ENCODE peak calls at places on chromosomes 7 and 10, in nine cellular contexts. One of them, this sample, is unnamed. For H3K4me1, the result is how much of the 10 kb centered on the place peaks cover.

GRCh38 chr7:44259547-44260457 is 59.0 kb downstream of the YKT6 start:
- DNase-seq in tibial nerve: peak
- DNase-seq in sigmoid colon: peak
- DNase-seq in keratinocyte: peak
- DNase-seq in lung: peak
- DNase-seq in fibroblast of lung: peak
- DNase-seq in left ventricle myocardium inferior: peak
- DNase-seq in trophoblast cell: no peak
- DNase-seq in heart left ventricle: peak
- DNase-seq in this sample: peak

GRCh38 chr7:111750168-111750715 is 187.9 kb upstream of the IMMP2L start:
- DNase-seq in tibial nerve: no peak
- DNase-seq in sigmoid colon: no peak
- DNase-seq in keratinocyte: no peak
- DNase-seq in lung: no peak
- DNase-seq in fibroblast of lung: no peak
- DNase-seq in left ventricle myocardium inferior: no peak
- DNase-seq in trophoblast cell: no peak
- DNase-seq in heart left ventricle: no peak
- DNase-seq in this sample: no peak

GRCh38 chr10:110513949-110514348 is 16.2 kb downstream of the DUSP5 start:
- DNase-seq in tibial nerve: no peak
- DNase-seq in sigmoid colon: peak
- DNase-seq in keratinocyte: no peak
- DNase-seq in lung: no peak
- DNase-seq in fibroblast of lung: no peak
- DNase-seq in left ventricle myocardium inferior: no peak
- DNase-seq in trophoblast cell: no peak
- DNase-seq in heart left ventricle: no peak
- DNase-seq in this sample: peak

GRCh38 chr10:86707505-86707904 is 39.2 kb downstream of the LDB3 start:
- DNase-seq in tibial nerve: no peak
- DNase-seq in sigmoid colon: peak
- DNase-seq in keratinocyte: no peak
- DNase-seq in lung: no peak
- DNase-seq in fibroblast of lung: no peak
- DNase-seq in left ventricle myocardium inferior: no peak
- DNase-seq in trophoblast cell: no peak
- DNase-seq in heart left ventricle: no peak
- DNase-seq in this sample: peak

GRCh38 chr7:94303736-94304135 is 91.0 kb upstream of the COL1A2 start:
- DNase-seq in tibial nerve: peak
- DNase-seq in sigmoid colon: peak
- DNase-seq in keratinocyte: no peak
- DNase-seq in lung: no peak
- DNase-seq in fibroblast of lung: peak
- DNase-seq in left ventricle myocardium inferior: no peak
- DNase-seq in trophoblast cell: no peak
- DNase-seq in heart left ventricle: peak
- DNase-seq in this sample: no peak

GRCh38 chr7:76997381-76998262 is 34.5 kb downstream of the SPDYE17 start:
- DNase-seq in tibial nerve: no peak
- DNase-seq in sigmoid colon: peak
- DNase-seq in keratinocyte: no peak
- DNase-seq in lung: peak
- DNase-seq in fibroblast of lung: no peak
- DNase-seq in left ventricle myocardium inferior: no peak
- DNase-seq in trophoblast cell: no peak
- DNase-seq in heart left ventricle: no peak
- DNase-seq in this sample: no peak

GRCh38 chr7:129176853-129177369 is 11.5 kb upstream of the SMO start:
- DNase-seq in tibial nerve: no peak
- DNase-seq in sigmoid colon: no peak
- DNase-seq in keratinocyte: no peak
- DNase-seq in lung: no peak
- DNase-seq in fibroblast of lung: no peak
- DNase-seq in left ventricle myocardium inferior: no peak
- DNase-seq in trophoblast cell: no peak
- DNase-seq in heart left ventricle: no peak
- DNase-seq in this sample: no peak

GRCh38 chr10:15321431-15322321 is 49.4 kb downstream of the FAM171A1 start:
- DNase-seq in tibial nerve: no peak
- DNase-seq in sigmoid colon: no peak
- DNase-seq in keratinocyte: no peak
- DNase-seq in lung: no peak
- DNase-seq in fibroblast of lung: peak
- DNase-seq in left ventricle myocardium inferior: peak
- DNase-seq in trophoblast cell: no peak
- DNase-seq in heart left ventricle: peak
- DNase-seq in this sample: no peak

GRCh38 chr10:117537436-117537903 is 5.1 kb upstream of the EMX2 start:
- DNase-seq in tibial nerve: no peak
- DNase-seq in sigmoid colon: no peak
- DNase-seq in keratinocyte: no peak
- DNase-seq in lung: no peak
- DNase-seq in fibroblast of lung: no peak
- DNase-seq in left ventricle myocardium inferior: no peak
- DNase-seq in trophoblast cell: no peak
- DNase-seq in heart left ventricle: no peak
- DNase-seq in this sample: no peak

DNA sequence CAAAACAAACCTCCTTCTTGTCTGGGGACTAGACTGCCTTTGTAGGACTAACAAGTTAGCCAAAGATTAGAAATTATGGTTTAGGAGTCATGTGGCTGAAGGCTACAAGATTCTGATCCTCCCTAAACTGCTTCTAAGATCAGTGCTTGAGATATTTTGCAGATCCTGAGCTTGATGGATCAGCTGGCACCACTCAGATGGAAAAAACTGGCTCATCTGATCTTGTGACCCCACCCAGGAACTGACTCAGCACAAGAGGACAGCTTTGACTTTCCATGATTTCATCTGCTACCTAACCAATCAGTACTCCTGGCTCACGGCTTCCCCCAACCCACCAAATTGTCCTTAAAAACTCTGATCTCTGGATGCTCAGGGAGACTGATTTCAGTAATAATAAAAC is 271.5 kb upstream of the TAC1 start:
- DNase-seq in tibial nerve: no peak
- DNase-seq in sigmoid colon: no peak
- DNase-seq in keratinocyte: no peak
- DNase-seq in lung: no peak
- DNase-seq in fibroblast of lung: no peak
- DNase-seq in left ventricle myocardium inferior: no peak
- DNase-seq in trophoblast cell: no peak
- DNase-seq in heart left ventricle: no peak
- DNase-seq in this sample: no peak
- H3K27ac ChIP-seq in tibial nerve: no peak
- H3K27ac ChIP-seq in sigmoid colon: no peak
- H3K27ac ChIP-seq in keratinocyte: no peak
- H3K27ac ChIP-seq in lung: no peak
- H3K27ac ChIP-seq in fibroblast of lung: no peak
- H3K27ac ChIP-seq in left ventricle myocardium inferior: no peak
- H3K27ac ChIP-seq in trophoblast cell: no peak
- H3K27ac ChIP-seq in heart left ventricle: no peak
- H3K27ac ChIP-seq in this sample: no peak

DNA sequence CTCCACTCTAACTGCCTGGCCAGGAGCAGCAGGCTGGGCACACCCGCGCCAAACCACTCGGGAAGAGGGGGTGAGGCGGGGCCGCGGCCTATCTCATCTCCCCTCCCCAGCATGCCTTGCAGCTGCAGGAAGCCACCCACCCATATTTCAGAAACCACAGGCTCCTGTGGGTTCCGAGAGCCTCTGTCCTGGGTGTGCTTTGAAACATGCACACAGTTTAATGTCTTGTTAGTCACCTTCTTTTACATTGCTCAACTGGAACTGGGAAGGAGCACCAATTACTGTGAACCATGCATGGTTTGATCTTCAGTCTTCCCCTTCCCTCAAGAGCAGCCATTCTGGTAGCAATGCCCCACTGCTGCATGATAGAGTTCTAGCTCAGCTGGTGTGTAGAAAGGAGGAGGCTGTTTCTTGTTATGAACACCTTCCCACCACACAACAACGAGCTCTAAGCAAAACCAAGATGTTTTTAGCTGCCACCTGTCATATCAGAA is 37.6 kb upstream of the IKZF1 start:
- DNase-seq in tibial nerve: no peak
- DNase-seq in sigmoid colon: no peak
- DNase-seq in keratinocyte: no peak
- DNase-seq in lung: no peak
- DNase-seq in fibroblast of lung: no peak
- DNase-seq in left ventricle myocardium inferior: peak
- DNase-seq in trophoblast cell: no peak
- DNase-seq in heart left ventricle: peak
- DNase-seq in this sample: no peak
- H3K4me3 ChIP-seq in tibial nerve: no peak
- H3K4me3 ChIP-seq in sigmoid colon: no peak
- H3K4me3 ChIP-seq in keratinocyte: no peak
- H3K4me3 ChIP-seq in lung: no peak
- H3K4me3 ChIP-seq in fibroblast of lung: no peak
- H3K4me3 ChIP-seq in left ventricle myocardium inferior: no peak
- H3K4me3 ChIP-seq in trophoblast cell: no peak
- H3K4me3 ChIP-seq in heart left ventricle: no peak
- H3K4me3 ChIP-seq in this sample: no peak

GRCh38 chr7:99141334-99141733 is 2.6 kb downstream of the SMURF1 start:
- DNase-seq in tibial nerve: no peak
- DNase-seq in sigmoid colon: no peak
- DNase-seq in keratinocyte: no peak
- DNase-seq in lung: no peak
- DNase-seq in fibroblast of lung: no peak
- DNase-seq in left ventricle myocardium inferior: no peak
- DNase-seq in trophoblast cell: no peak
- DNase-seq in heart left ventricle: no peak
- DNase-seq in this sample: no peak
- H3K4me1 ChIP-seq in tibial nerve: under half
- H3K4me1 ChIP-seq in sigmoid colon: half or more
- H3K4me1 ChIP-seq in keratinocyte: half or more
- H3K4me1 ChIP-seq in lung: under half
- H3K4me1 ChIP-seq in fibroblast of lung: under half
- H3K4me1 ChIP-seq in left ventricle myocardium inferior: half or more
- H3K4me1 ChIP-seq in trophoblast cell: under half
- H3K4me1 ChIP-seq in heart left ventricle: half or more
- H3K4me1 ChIP-seq in this sample: under half

GRCh38 chr7:105122619-105123018 is 108.6 kb downstream of the KMT2E start:
- DNase-seq in tibial nerve: no peak
- DNase-seq in sigmoid colon: no peak
- DNase-seq in keratinocyte: no peak
- DNase-seq in lung: no peak
- DNase-seq in fibroblast of lung: no peak
- DNase-seq in left ventricle myocardium inferior: no peak
- DNase-seq in trophoblast cell: no peak
- DNase-seq in heart left ventricle: no peak
- DNase-seq in this sample: no peak
- H3K27ac ChIP-seq in tibial nerve: no peak
- H3K27ac ChIP-seq in sigmoid colon: no peak
- H3K27ac ChIP-seq in keratinocyte: no peak
- H3K27ac ChIP-seq in lung: no peak
- H3K27ac ChIP-seq in fibroblast of lung: no peak
- H3K27ac ChIP-seq in left ventricle myocardium inferior: no peak
- H3K27ac ChIP-seq in trophoblast cell: no peak
- H3K27ac ChIP-seq in heart left ventricle: no peak
- H3K27ac ChIP-seq in this sample: no peak

DNA sequence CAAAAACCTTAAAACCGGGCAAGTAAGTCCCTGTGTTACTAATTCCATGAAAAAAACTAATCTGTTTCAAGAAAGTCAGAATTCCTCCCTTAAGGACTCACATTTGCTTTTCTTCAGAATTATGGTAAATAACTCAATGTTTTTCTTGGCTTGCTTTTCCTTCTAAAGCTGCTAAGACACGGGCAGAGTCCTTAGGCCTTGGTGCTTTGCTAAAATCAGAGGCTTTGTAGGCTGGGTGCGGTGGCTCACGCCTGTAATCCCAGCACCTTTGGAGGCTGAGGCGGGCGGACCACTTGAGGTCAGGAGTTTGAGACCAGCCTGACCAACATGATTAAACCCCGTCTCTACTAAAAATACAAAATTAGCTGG is 32.0 kb downstream of the GNA12 start:
- DNase-seq in tibial nerve: no peak
- DNase-seq in sigmoid colon: peak
- DNase-seq in keratinocyte: no peak
- DNase-seq in lung: no peak
- DNase-seq in fibroblast of lung: peak
- DNase-seq in left ventricle myocardium inferior: no peak
- DNase-seq in trophoblast cell: no peak
- DNase-seq in heart left ventricle: no peak
- DNase-seq in this sample: no peak
- H3K4me3 ChIP-seq in tibial nerve: no peak
- H3K4me3 ChIP-seq in sigmoid colon: no peak
- H3K4me3 ChIP-seq in keratinocyte: no peak
- H3K4me3 ChIP-seq in lung: no peak
- H3K4me3 ChIP-seq in fibroblast of lung: peak
- H3K4me3 ChIP-seq in left ventricle myocardium inferior: peak
- H3K4me3 ChIP-seq in trophoblast cell: no peak
- H3K4me3 ChIP-seq in heart left ventricle: no peak
- H3K4me3 ChIP-seq in this sample: no peak

DNA sequence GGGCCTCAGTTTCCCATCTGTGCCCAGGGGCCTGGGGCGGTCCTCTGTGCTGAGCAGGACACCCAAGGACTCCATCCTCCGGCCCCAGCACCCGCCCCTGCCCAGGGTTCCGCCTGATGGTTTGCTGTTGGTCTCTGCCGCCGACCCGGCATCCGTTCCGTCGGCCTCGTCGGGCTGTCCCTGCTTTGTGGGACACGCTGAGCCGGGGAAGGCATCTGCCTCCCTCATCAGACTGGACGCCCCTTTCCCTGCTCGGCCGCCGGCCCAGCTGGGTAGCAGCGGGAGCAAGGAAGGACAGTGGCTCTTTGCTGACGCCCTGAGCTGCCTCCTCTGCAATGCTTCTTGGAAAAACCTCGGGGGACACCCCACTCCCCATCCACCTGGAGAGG is 39.5 kb downstream of the FAM20C start:
- DNase-seq in tibial nerve: no peak
- DNase-seq in sigmoid colon: peak
- DNase-seq in keratinocyte: no peak
- DNase-seq in lung: no peak
- DNase-seq in fibroblast of lung: no peak
- DNase-seq in left ventricle myocardium inferior: no peak
- DNase-seq in trophoblast cell: no peak
- DNase-seq in heart left ventricle: no peak
- DNase-seq in this sample: no peak
- H3K4me1 ChIP-seq in tibial nerve: half or more
- H3K4me1 ChIP-seq in sigmoid colon: half or more
- H3K4me1 ChIP-seq in keratinocyte: under half
- H3K4me1 ChIP-seq in lung: under half
- H3K4me1 ChIP-seq in fibroblast of lung: half or more
- H3K4me1 ChIP-seq in left ventricle myocardium inferior: half or more
- H3K4me1 ChIP-seq in trophoblast cell: under half
- H3K4me1 ChIP-seq in heart left ventricle: half or more
- H3K4me1 ChIP-seq in this sample: under half

GRCh38 chr10:24353319-24353718 is 144.4 kb downstream of the KIAA1217 start:
- DNase-seq in tibial nerve: no peak
- DNase-seq in sigmoid colon: no peak
- DNase-seq in keratinocyte: no peak
- DNase-seq in lung: no peak
- DNase-seq in fibroblast of lung: no peak
- DNase-seq in left ventricle myocardium inferior: no peak
- DNase-seq in trophoblast cell: no peak
- DNase-seq in heart left ventricle: no peak
- DNase-seq in this sample: no peak
- H3K27ac ChIP-seq in tibial nerve: no peak
- H3K27ac ChIP-seq in sigmoid colon: no peak
- H3K27ac ChIP-seq in keratinocyte: no peak
- H3K27ac ChIP-seq in lung: no peak
- H3K27ac ChIP-seq in fibroblast of lung: no peak
- H3K27ac ChIP-seq in left ventricle myocardium inferior: no peak
- H3K27ac ChIP-seq in trophoblast cell: no peak
- H3K27ac ChIP-seq in heart left ventricle: no peak
- H3K27ac ChIP-seq in this sample: no peak

This sample was measured in aorta.